ENCODE peak calls at places on chromosomes 5 and 9, in six cellular contexts. T is A549, K is right lobe of liver, M is transverse colon, D is epithelial cell of esophagus, I is lower lobe of right lung. X is an unnamed sample.

GRCh38 chr5:32153723-32154122 is 20.4 kb downstream of the GOLPH3 start:
- DNase-seq in T (no peak), K (no peak), M (no peak), D (no peak), I (no peak), X (no peak)

GRCh38 chr9:88710449-88710848 is 175.5 kb downstream of the NXNL2 start:
- DNase-seq in T (no peak), K (no peak), M (no peak), D (peak; percentile 5), I (no peak), X (no peak)

GRCh38 chr5:150637245-150638052 is 3.0 kb upstream of the SYNPO start:
- DNase-seq in T (peak; percentile 94), K (no peak), M (no peak), D (peak; percentile 78), I (no peak), X (no peak)

GRCh38 chr5:131794596-131794995 is 2.2 kb downstream of the FNIP1 start:
- DNase-seq in T (no peak), K (no peak), M (no peak), D (no peak), I (no peak), X (no peak)

GRCh38 chr9:137700911-137701310 is 82.1 kb downstream of the EHMT1 start:
- DNase-seq in T (no peak), K (no peak), M (no peak), D (no peak), I (no peak), X (no peak)

GRCh38 chr5:158856295-158856694 is 243.4 kb downstream of the EBF1 start:
- DNase-seq in T (no peak), K (no peak), M (no peak), D (no peak), I (no peak), X (no peak)

GRCh38 chr9:87357600-87357999 is 140.1 kb upstream of the DAPK1 start:
- DNase-seq in T (no peak), K (no peak), M (no peak), D (no peak), I (no peak), X (no peak)

GRCh38 chr5:178244566-178244965 is 12.0 kb upstream of the PHYKPL start:
- DNase-seq in T (no peak), K (no peak), M (no peak), D (peak; percentile 58), I (no peak), X (peak; percentile 31)

GRCh38 chr9:79581794-79582193 is 10.0 kb downstream of the TLE4 start:
- DNase-seq in T (no peak), K (no peak), M (no peak), D (peak; percentile 79), I (no peak), X (peak; percentile 72)

GRCh38 chr9:114382951-114383865 is 4.6 kb downstream of the AKNA start:
- DNase-seq in T (no peak), K (peak; percentile 38), M (peak; percentile 48), D (no peak), I (no peak), X (no peak)

GRCh38 chr9:114383866-114384231 is 3.9 kb downstream of the AKNA start:
- DNase-seq in T (no peak), K (no peak), M (no peak), D (no peak), I (no peak), X (no peak)

GRCh38 chr9:114385412-114386181 is 2.2 kb downstream of the AKNA start:
- DNase-seq in T (no peak), K (peak; percentile 76), M (peak; percentile 89), D (peak; percentile 98), I (peak; percentile 85), X (no peak)

GRCh38 chr9:114386361-114386885 is 1.4 kb downstream of the AKNA start:
- DNase-seq in T (no peak), K (no peak), M (no peak), D (no peak), I (no peak), X (no peak)

GRCh38 chr9:114384836-114385411 is 2.9 kb downstream of the AKNA start:
- DNase-seq in T (no peak), K (no peak), M (no peak), D (no peak), I (no peak), X (no peak)
- H3K4me3 ChIP-seq in T (no peak overlapping the region), K (no peak overlapping the region), M (no peak overlapping the region), D (no peak overlapping the region), I (peak overlapping the region; percentile 77), X (no peak overlapping the region)

DNA sequence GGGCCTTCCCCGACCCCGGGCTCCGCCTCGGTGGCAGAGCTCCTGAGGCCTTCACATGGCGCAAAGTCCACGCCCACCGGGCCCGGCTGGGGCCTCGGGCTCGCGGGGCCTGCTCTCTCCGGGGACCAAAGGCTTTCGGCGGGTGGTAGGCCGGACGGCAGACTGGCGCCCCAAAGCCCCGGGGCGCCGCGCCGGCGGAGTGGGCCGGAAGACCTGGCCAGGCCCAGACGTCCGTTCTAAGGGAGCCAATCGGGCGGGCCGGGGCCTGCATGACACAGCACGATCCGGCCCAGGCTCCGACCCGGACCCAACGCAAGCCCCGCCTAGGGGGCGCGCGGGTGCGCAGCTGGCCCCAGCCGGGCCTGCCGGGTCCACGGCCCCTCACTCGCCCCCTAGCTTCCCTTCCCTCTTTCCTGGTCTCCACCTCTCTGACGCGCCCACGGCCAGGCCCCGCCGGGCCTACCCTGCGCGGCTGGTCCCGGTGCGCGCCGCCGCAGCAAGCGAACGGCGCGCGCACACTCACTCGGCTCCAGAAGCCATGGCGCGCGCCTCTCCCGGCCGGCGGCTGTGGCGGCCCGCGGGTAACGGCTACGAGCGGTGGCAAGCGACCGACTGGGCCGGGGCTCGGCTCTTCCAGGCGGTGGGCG is 488 bp downstream of the VCP start:
- DNase-seq in T (peak; percentile 77), K (peak; percentile 91), M (peak; percentile 85), D (peak; percentile 89), I (peak; percentile 94), X (no peak)
- TF ChIP-seq CTCF in T (peak; percentile 59), K (peak; percentile 15), M (no peak), D (no peak), I (peak; percentile 52), X (peak; percentile 40)

GRCh38 chr5:91384671-91385430 is 1.7 kb upstream of the ARRDC3 start:
- DNase-seq in T (peak; percentile 89), K (no peak), M (peak; percentile 50), D (peak; percentile 93), I (no peak), X (peak; percentile 59)
- H3K4me3 ChIP-seq in T (peak overlapping the region; percentile 60), K (peak overlapping the region; percentile 70), M (peak overlapping the region; percentile 68), D (peak overlapping the region; percentile 84), I (peak overlapping the region; percentile 62), X (peak overlapping the region; percentile 74)

DNA sequence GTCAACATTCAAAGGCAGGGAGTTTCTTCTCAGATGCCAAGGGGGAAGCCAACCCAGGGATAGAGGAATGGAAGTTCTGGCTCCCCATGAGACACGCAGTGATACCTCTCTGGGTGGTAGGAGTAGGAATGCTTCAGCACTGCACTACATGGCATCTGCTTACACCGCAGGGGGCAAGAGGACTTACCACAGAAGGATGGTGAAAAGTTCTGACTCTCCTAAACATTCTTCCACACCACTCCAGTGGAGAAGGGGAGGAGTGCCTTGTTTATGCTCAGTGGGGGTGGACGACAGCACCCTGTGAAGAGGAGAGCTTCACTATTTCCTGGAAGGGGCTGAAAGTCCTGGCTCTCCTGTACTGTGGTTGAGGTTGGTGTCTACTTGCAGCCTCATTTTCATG is 1011.3 kb upstream of the WWC1 start:
- DNase-seq in T (no peak), K (no peak), M (no peak), D (no peak), I (no peak), X (no peak)
- TF ChIP-seq CTCF in T (no peak), K (no peak), M (no peak), D (no peak), I (no peak), X (no peak)